ENCODE peak calls at places on chromosomes 2 and 18, in six cellular contexts. X is endodermal cell, S is kidney tubule cell, I is A673, V is fibroblast of mammary gland, Q is fibroblast of lung. R is an unnamed sample.
A peak's percentile ranks its signal among the peaks of the same experiment; 100 is the strongest.

GRCh38 chr2:165114345-165114943 is 89.4 kb downstream of the SCN3A start:
- DNase-seq in Q (peak; percentile 82), I (peak; percentile 57), X (no peak), S (peak; percentile 86), V (peak; percentile 53), R (peak; percentile 66)

GRCh38 chr2:857081-857480 is 93.6 kb upstream of the SNTG2 start:
- DNase-seq in I (no peak), S (no peak), Q (no peak), X (no peak), V (no peak), R (no peak)

GRCh38 chr2:85008252-85008651 is 37.3 kb downstream of the KCMF1 start:
- DNase-seq in S (no peak), V (no peak), X (no peak), I (no peak), Q (no peak), R (no peak)

GRCh38 chr2:121036226-121036692 is 248.7 kb downstream of the TFCP2L1 start:
- DNase-seq in V (no peak), I (no peak), Q (no peak), S (no peak), X (peak; percentile 40), R (no peak)

GRCh38 chr2:102251042-102251848 is 60.1 kb upstream of the IL1RL1 start:
- DNase-seq in X (peak; percentile 88), Q (peak; percentile 31), V (peak; percentile 58), I (peak; percentile 46), S (peak; percentile 58), R (peak; percentile 44)

GRCh38 chr2:2696341-2697132 is 365.5 kb upstream of the MYT1L start:
- DNase-seq in I (no peak), X (no peak), V (no peak), Q (no peak), S (no peak), R (no peak)

GRCh38 chr18:40670991-40671390 is 1284.0 kb upstream of the PIK3C3 start:
- DNase-seq in X (no peak), I (no peak), S (no peak), V (no peak), Q (no peak), R (no peak)

GRCh38 chr2:224982910-224983688 is 59.2 kb downstream of the DOCK10 start:
- DNase-seq in I (no peak), X (no peak), V (peak; percentile 91), Q (peak; percentile 80), S (no peak), R (peak; percentile 92)

GRCh38 chr18:46555724-46556123 is 101.3 kb downstream of the LOXHD1 start:
- DNase-seq in X (peak; percentile 88), V (peak; percentile 12), I (peak; percentile 41), Q (peak; percentile 1), S (peak; percentile 14), R (peak; percentile 27)

GRCh38 chr2:88307817-88308216 is 137.7 kb downstream of the THNSL2 start:
- DNase-seq in I (peak; percentile 33), S (peak; percentile 50), Q (no peak), V (peak; percentile 3), X (peak; percentile 77), R (peak; percentile 7)

GRCh38 chr2:186822323-186822722 is 26.6 kb downstream of the ZSWIM2 start:
- DNase-seq in I (no peak), Q (no peak), S (no peak), X (no peak), V (no peak), R (no peak)

GRCh38 chr2:240236217-240237111 is 96.0 kb upstream of the OTOS start:
- DNase-seq in X (peak; percentile 66), I (peak; percentile 28), V (no peak), S (no peak), Q (no peak), R (no peak)

GRCh38 chr2:54709341-54709809 is 14.1 kb upstream of the EML6 start:
- DNase-seq in X (peak; percentile 82), S (peak; percentile 35), V (no peak), I (no peak), Q (no peak), R (no peak)

GRCh38 chr2:46779447-46779941 is 136.1 kb downstream of the MCFD2 start:
- DNase-seq in Q (peak; percentile 70), X (no peak), S (peak; percentile 42), V (peak; percentile 59), I (no peak), R (peak; percentile 48)

GRCh38 chr2:171554991-171555615 is 32.8 kb downstream of the CYBRD1 start:
- DNase-seq in X (no peak), Q (no peak), V (peak; percentile 15), S (no peak), I (peak; percentile 58), R (no peak)

GRCh38 chr2:165902929-165903328 is 50.6 kb downstream of the TTC21B start:
- DNase-seq in X (no peak), I (peak; percentile 26), Q (peak; percentile 14), S (peak; percentile 45), V (peak; percentile 36), R (peak; percentile 47)

GRCh38 chr2:70029814-70030409 is 57.4 kb upstream of the PCBP1 start:
- DNase-seq in I (peak; percentile 95), Q (peak; percentile 36), S (peak; percentile 79), V (peak; percentile 82), X (peak; percentile 84), R (peak; percentile 64)

GRCh38 chr2:52365946-52366345 is 1334.0 kb upstream of the NRXN1 start:
- DNase-seq in I (no peak), S (no peak), Q (no peak), V (no peak), X (no peak), R (no peak)

GRCh38 chr18:54679318-54680149 is 88.5 kb downstream of the DYNAP start:
- DNase-seq in S (peak; percentile 66), X (no peak), V (peak; percentile 89), Q (peak; percentile 78), I (peak; percentile 74), R (peak; percentile 80)

GRCh38 chr2:148569221-148569620 is 75.3 kb upstream of the EPC2 start:
- DNase-seq in I (no peak), V (no peak), S (no peak), Q (no peak), X (peak; percentile 31), R (no peak)

GRCh38 chr18:65288908-65289307 is 461.9 kb upstream of the CDH7 start:
- DNase-seq in X (no peak), S (no peak), V (no peak), Q (no peak), I (no peak), R (no peak)

GRCh38 chr2:238811765-238812164 is 36.1 kb upstream of the TWIST2 start:
- DNase-seq in I (no peak), S (no peak), X (no peak), Q (no peak), V (peak; percentile 93), R (peak; percentile 82)

GRCh38 chr2:37156857-37157714 is at the start of gene EIF2AK2:
- DNase-seq in I (peak; percentile 91), X (peak; percentile 95), V (peak; percentile 75), Q (peak; percentile 81), S (peak; percentile 89), R (peak; percentile 89)

GRCh38 chr2:27681844-27682243 is 18.2 kb downstream of the SLC4A1AP start:
- DNase-seq in S (peak; percentile 85), X (no peak), I (no peak), V (peak; percentile 69), Q (peak; percentile 85), R (peak; percentile 76)

GRCh38 chr18:77622009-77622692 is 372.5 kb downstream of the GALR1 start:
- DNase-seq in S (no peak), Q (no peak), V (peak; percentile 6), I (no peak), X (no peak), R (no peak)

GRCh38 chr2:64787019-64787365 is 133.3 kb upstream of the SERTAD2 start:
- DNase-seq in I (no peak), V (no peak), X (no peak), S (no peak), Q (no peak), R (no peak)

GRCh38 chr2:8073928-8074327 is 607.9 kb upstream of the ID2 start:
- DNase-seq in X (no peak), I (no peak), Q (no peak), S (no peak), V (no peak), R (no peak)

GRCh38 chr2:121793816-121794215 is 38.4 kb downstream of the TSN start:
- DNase-seq in Q (no peak), S (no peak), V (no peak), I (no peak), X (peak; percentile 33), R (no peak)

GRCh38 chr2:154439156-154439555 is 259.3 kb upstream of the KCNJ3 start:
- DNase-seq in Q (no peak), S (peak; percentile 9), V (no peak), X (no peak), I (peak; percentile 10), R (no peak)

GRCh38 chr2:84832772-84833461 is 48.0 kb downstream of the TRABD2A start:
- DNase-seq in X (no peak), V (no peak), I (no peak), S (peak; percentile 52), Q (no peak), R (peak; percentile 66)

GRCh38 chr18:48607049-48607984 is 68.5 kb downstream of the CTIF start:
- DNase-seq in S (peak; percentile 57), V (peak; percentile 81), Q (peak; percentile 94), X (no peak), I (no peak), R (peak; percentile 95)

GRCh38 chr2:235002198-235003095 is 50.6 kb downstream of the SH3BP4 start:
- DNase-seq in I (no peak), S (peak; percentile 76), X (no peak), Q (peak; percentile 81), V (peak; percentile 64), R (no peak)

GRCh38 chr2:198374375-198375072 is 570.1 kb downstream of the PLCL1 start:
- DNase-seq in X (peak; percentile 83), Q (peak; percentile 62), S (peak; percentile 63), I (peak; percentile 67), V (peak; percentile 74), R (peak; percentile 77)

GRCh38 chr2:66488946-66489345 is 54.0 kb downstream of the MEIS1 start:
- DNase-seq in I (no peak), S (no peak), X (no peak), V (no peak), Q (no peak), R (no peak)

GRCh38 chr18:75162467-75162866 is 46.5 kb downstream of the PTGR3 start:
- DNase-seq in X (peak; percentile 16), S (peak; percentile 44), I (no peak), Q (peak; percentile 73), V (peak; percentile 69), R (peak; percentile 28)

GRCh38 chr18:77053616-77054287 is 78.8 kb downstream of the MBP start:
- DNase-seq in Q (no peak), V (no peak), X (no peak), S (no peak), I (no peak), R (no peak)

GRCh38 chr2:156423674-156424282 is 12.4 kb upstream of the GPD2 start:
- DNase-seq in S (no peak), X (no peak), V (no peak), I (no peak), Q (no peak), R (no peak)

GRCh38 chr2:139946690-139947089 is 1166.5 kb upstream of the NXPH2 start:
- DNase-seq in V (no peak), S (no peak), X (peak; percentile 66), I (peak; percentile 15), Q (no peak), R (no peak)

R was measured in EH.